ENCODE peak calls at places on chromosomes 11 and 22, in ten cellular contexts. Q is cardiac muscle cell, A is transverse colon, S is GM23248, Z is lower lobe of right lung, E is K562, H is testis, D is mucosa of descending colon, R is HAP-1, W is Panc1. Y is an unnamed sample.

GRCh38 chr22:45576273-45576625 is 73.6 kb downstream of the FBLN1 start:
- DNase-seq in Q (no peak), A (no peak), S (no peak), Z (no peak), E (no peak), H (no peak), D (no peak), R (no peak), W (no peak), Y (no peak)

GRCh38 chr11:125451400-125452124 is 44.5 kb downstream of the FEZ1 start:
- DNase-seq in Q (peak; percentile 59), A (peak; percentile 17), S (peak; percentile 20), Z (no peak), E (peak; percentile 57), H (peak; percentile 89), D (no peak), R (peak; percentile 70), W (no peak), Y (peak; percentile 53)

GRCh38 chr11:2444301-2445106 is at the start of the genes KCNQ1 and TRPM5:
- DNase-seq in Q (no peak), A (peak; percentile 87), S (no peak), Z (peak; percentile 86), E (peak; percentile 90), H (peak; percentile 70), D (peak; percentile 87), R (peak; percentile 75), W (no peak), Y (peak; percentile 90)

GRCh38 chr11:128463386-128463829 is 124.0 kb downstream of the ETS1 start:
- DNase-seq in Q (peak; percentile 94), A (no peak), S (peak; percentile 83), Z (no peak), E (no peak), H (no peak), D (no peak), R (no peak), W (no peak), Y (no peak)

GRCh38 chr22:24160546-24160945 is 20.7 kb upstream of the SUSD2 start:
- DNase-seq in Q (no peak), A (no peak), S (no peak), Z (no peak), E (no peak), H (no peak), D (no peak), R (no peak), W (no peak), Y (no peak)

GRCh38 chr11:65575568-65576231 is at the start of gene EHBP1L1:
- DNase-seq in Q (peak; percentile 65), A (peak; percentile 89), S (peak; percentile 78), Z (peak; percentile 86), E (peak; percentile 93), H (peak; percentile 45), D (peak; percentile 90), R (peak; percentile 79), W (no peak), Y (peak; percentile 80)

GRCh38 chr22:42805016-42805997 is 51.8 kb downstream of the ARFGAP3 start:
- DNase-seq in Q (no peak), A (no peak), S (no peak), Z (peak; percentile 82), E (no peak), H (peak; percentile 18), D (no peak), R (no peak), W (no peak), Y (no peak)

GRCh38 chr22:41447435-41448188 is 1.0 kb upstream of the TOB2 start:
- DNase-seq in Q (peak; percentile 71), A (peak; percentile 69), S (peak; percentile 82), Z (peak; percentile 82), E (peak; percentile 33), H (peak; percentile 75), D (peak; percentile 82), R (peak; percentile 85), W (no peak), Y (peak; percentile 83)

GRCh38 chr11:41795004-41795403 is 335.6 kb upstream of the LRRC4C start:
- DNase-seq in Q (no peak), A (no peak), S (no peak), Z (no peak), E (no peak), H (no peak), D (no peak), R (no peak), W (no peak), Y (no peak)

GRCh38 chr11:94792453-94792852 is 24.3 kb downstream of the AMOTL1 start:
- DNase-seq in Q (no peak), A (no peak), S (no peak), Z (no peak), E (no peak), H (no peak), D (no peak), R (no peak), W (no peak), Y (no peak)

GRCh38 chr11:94793002-94793401 is 24.8 kb downstream of the AMOTL1 start:
- DNase-seq in Q (no peak), A (no peak), S (peak; percentile 74), Z (no peak), E (no peak), H (no peak), D (no peak), R (no peak), W (no peak), Y (no peak)

GRCh38 chr11:94790771-94791180 is 22.6 kb downstream of the AMOTL1 start:
- DNase-seq in Q (no peak), A (no peak), S (peak; percentile 57), Z (no peak), E (no peak), H (no peak), D (no peak), R (no peak), W (no peak), Y (no peak)

GRCh38 chr11:94793822-94794221 is 25.7 kb downstream of the AMOTL1 start:
- DNase-seq in Q (peak; percentile 66), A (no peak), S (peak; percentile 56), Z (no peak), E (no peak), H (no peak), D (no peak), R (no peak), W (no peak), Y (no peak)

DNA sequence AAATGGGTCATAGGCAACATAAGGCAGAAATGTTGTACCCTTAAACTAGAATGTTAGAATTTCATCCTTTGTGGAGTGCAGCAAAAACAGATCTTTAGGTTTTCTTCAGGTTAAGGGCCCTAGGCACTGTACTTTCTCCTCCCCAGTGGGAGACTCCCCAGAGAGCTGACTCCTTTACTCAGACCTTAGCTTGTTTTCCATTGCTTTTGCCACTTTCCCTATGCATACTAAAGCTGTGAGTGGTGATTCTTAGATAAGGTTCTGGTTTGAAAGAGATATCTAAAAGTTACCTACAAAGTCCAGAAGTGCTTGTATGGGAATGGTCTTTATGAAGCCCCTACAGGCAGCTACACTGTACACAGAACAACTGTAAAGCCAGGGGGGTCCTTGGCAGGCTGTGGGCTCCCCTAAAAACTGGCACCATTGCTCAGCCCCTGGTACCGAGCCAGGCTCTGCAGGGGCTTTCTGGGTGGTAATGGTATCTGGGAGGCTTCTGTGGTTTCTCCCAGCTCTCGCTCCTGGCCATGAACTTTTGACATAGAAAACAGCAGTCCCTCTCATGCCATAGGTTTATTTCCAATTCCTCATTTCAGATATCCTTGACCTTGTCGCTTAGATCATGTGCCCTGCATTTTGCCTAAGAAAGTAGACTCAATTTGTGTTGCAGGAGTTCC is 23.2 kb downstream of the AMOTL1 start:
- DNase-seq in Q (peak; percentile 50), A (no peak), S (peak; percentile 53), Z (no peak), E (no peak), H (no peak), D (no peak), R (no peak), W (no peak), Y (no peak)
- H3K4me1 ChIP-seq in Q (no peaks in the 10 kb centered on the region), A (peaks cover 41% of the 10 kb centered on the region), S (peaks cover 82% of the 10 kb centered on the region), Z (peaks cover 73% of the 10 kb centered on the region), E (peaks cover 53% of the 10 kb centered on the region), H (peaks cover 28% of the 10 kb centered on the region), D (peaks cover 7% of the 10 kb centered on the region), R (no peaks in the 10 kb centered on the region), W (peaks cover 41% of the 10 kb centered on the region), Y (peaks cover 37% of the 10 kb centered on the region)

GRCh38 chr11:32168924-32169323 is 78.0 kb downstream of the RCN1 start:
- DNase-seq in Q (no peak), A (no peak), S (no peak), Z (no peak), E (no peak), H (no peak), D (no peak), R (no peak), W (no peak), Y (no peak)
- H3K4me1 ChIP-seq in Q (peaks cover 3% of the 10 kb centered on the region), A (no peaks in the 10 kb centered on the region), S (peaks cover 9% of the 10 kb centered on the region), Z (peaks cover 15% of the 10 kb centered on the region), E (no peaks in the 10 kb centered on the region), H (no peaks in the 10 kb centered on the region), D (no peaks in the 10 kb centered on the region), R (no peaks in the 10 kb centered on the region), W (no peaks in the 10 kb centered on the region), Y (no peaks in the 10 kb centered on the region)

DNA sequence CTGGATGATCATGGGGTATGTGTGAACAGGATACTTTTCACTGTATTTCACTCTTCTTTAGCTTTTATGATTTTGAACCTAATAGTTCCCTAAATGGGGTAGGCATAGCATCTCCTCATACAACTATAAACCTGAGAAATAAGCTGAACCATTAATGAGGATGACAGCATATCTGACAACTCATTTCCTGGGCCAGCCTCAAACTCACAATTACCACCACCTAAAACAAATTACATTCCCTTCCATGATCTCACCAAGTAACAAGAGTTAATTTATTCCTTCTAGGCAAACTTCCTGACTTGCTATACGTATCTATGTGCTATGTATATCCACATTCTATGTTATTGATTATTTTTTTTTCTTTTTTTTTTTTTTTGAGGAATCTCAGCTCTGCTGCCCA is 23.0 kb downstream of the SIK3 start:
- DNase-seq in Q (no peak), A (no peak), S (peak; percentile 41), Z (no peak), E (no peak), H (no peak), D (no peak), R (no peak), W (no peak), Y (no peak)
- H3K4me1 ChIP-seq in Q (peaks cover 20% of the 10 kb centered on the region), A (peaks cover 23% of the 10 kb centered on the region), S (peaks cover 28% of the 10 kb centered on the region), Z (peaks cover 53% of the 10 kb centered on the region), E (peaks cover 20% of the 10 kb centered on the region), H (peaks cover 6% of the 10 kb centered on the region), D (peaks cover 34% of the 10 kb centered on the region), R (peaks cover 31% of the 10 kb centered on the region), W (peaks cover 45% of the 10 kb centered on the region), Y (peaks cover 17% of the 10 kb centered on the region)

GRCh38 chr11:117910525-117910924 is 18.7 kb downstream of the TMPRSS13 start:
- DNase-seq in Q (no peak), A (no peak), S (no peak), Z (no peak), E (no peak), H (peak; percentile 39), D (no peak), R (no peak), W (no peak), Y (peak; percentile 12)

GRCh38 chr11:117911694-117912093 is 17.5 kb downstream of the TMPRSS13 start:
- DNase-seq in Q (no peak), A (no peak), S (no peak), Z (no peak), E (no peak), H (no peak), D (no peak), R (no peak), W (no peak), Y (no peak)

GRCh38 chr11:117909611-117910382 is 19.4 kb downstream of the TMPRSS13 start:
- DNase-seq in Q (no peak), A (no peak), S (no peak), Z (no peak), E (peak; percentile 73), H (peak; percentile 89), D (no peak), R (no peak), W (no peak), Y (peak; percentile 76)

GRCh38 chr11:117912497-117912896 is 16.7 kb downstream of the TMPRSS13 start:
- DNase-seq in Q (no peak), A (no peak), S (no peak), Z (no peak), E (no peak), H (no peak), D (no peak), R (peak; percentile 0), W (no peak), Y (peak; percentile 8)

GRCh38 chr11:117910941-117911630 is 18.1 kb downstream of the TMPRSS13 start:
- DNase-seq in Q (no peak), A (no peak), S (no peak), Z (no peak), E (no peak), H (no peak), D (no peak), R (no peak), W (no peak), Y (peak; percentile 23)
- H3K4me1 ChIP-seq in Q (peaks cover 44% of the 10 kb centered on the region), A (no peaks in the 10 kb centered on the region), S (peaks cover 4% of the 10 kb centered on the region), Z (peaks cover 6% of the 10 kb centered on the region), E (peaks cover 36% of the 10 kb centered on the region), H (peaks cover 12% of the 10 kb centered on the region), D (peaks cover 7% of the 10 kb centered on the region), R (peaks cover 4% of the 10 kb centered on the region), W (no peaks in the 10 kb centered on the region), Y (peaks cover 8% of the 10 kb centered on the region)